ENCODE peak calls at places on chromosomes 2 and 18, in four cellular contexts. G, H, P and C are unnamed samples. For H3K4me1, the result is how much of the 10 kb centered on the place peaks cover.

GRCh38 chr2:7766302-7766701 is 849.1 kb downstream of the RNF144A start:
- DNase-seq in G (no peak), H (no peak), P (no peak), C (no peak)

GRCh38 chr18:48003426-48004349 is 73.2 kb upstream of the SMAD2 start:
- DNase-seq in P (no peak), H (peak), G (no peak), C (no peak)

GRCh38 chr2:175404839-175405238 is 223.3 kb upstream of the ATP5MC3 start:
- DNase-seq in P (no peak), G (no peak), H (no peak), C (no peak)

GRCh38 chr18:9335255-9336045 is 877 bp downstream of the TWSG1 start:
- DNase-seq in G (no peak), H (no peak), P (no peak), C (no peak)

GRCh38 chr2:28949617-28950305 is 31.3 kb upstream of the TOGARAM2 start:
- DNase-seq in P (no peak), H (no peak), G (no peak), C (no peak)

GRCh38 chr2:9694661-9695060 is 63.9 kb upstream of the YWHAQ start:
- DNase-seq in G (no peak), P (no peak), H (no peak), C (no peak)

GRCh38 chr2:74739129-74739528 is 85.1 kb downstream of the SEMA4F start:
- DNase-seq in H (no peak), P (no peak), G (no peak), C (no peak)

GRCh38 chr2:118431586-118431985 is 343.3 kb downstream of the INSIG2 start:
- DNase-seq in G (no peak), P (no peak), H (no peak), C (no peak)

GRCh38 chr18:61766266-61766884 is 126.4 kb downstream of the RNF152 start:
- DNase-seq in H (no peak), P (no peak), G (no peak), C (no peak)

GRCh38 chr2:120237491-120237902 is 14.3 kb upstream of the TMEM185B start:
- DNase-seq in P (peak), H (peak), G (no peak), C (no peak)

GRCh38 chr2:160871096-160871495 is 289.1 kb upstream of the TANK start:
- DNase-seq in H (no peak), P (no peak), G (peak), C (no peak)

GRCh38 chr2:236572482-236572881 is 2.9 kb downstream of the ACKR3 start:
- DNase-seq in G (peak), P (no peak), H (peak), C (no peak)

GRCh38 chr2:217102941-217103340 is 243.1 kb upstream of the TNP1 start:
- DNase-seq in H (no peak), P (no peak), G (no peak), C (no peak)

GRCh38 chr18:3510896-3511295 is 60.9 kb downstream of the TGIF1 start:
- DNase-seq in G (no peak), P (no peak), H (no peak), C (no peak)

GRCh38 chr2:96087130-96087529 is 29.2 kb downstream of the ADRA2B start:
- DNase-seq in P (no peak), G (no peak), H (no peak), C (no peak)

GRCh38 chr18:36635414-36636096 is 193.2 kb downstream of the TPGS2 start:
- DNase-seq in P (no peak), H (no peak), G (no peak), C (no peak)

GRCh38 chr2:199405241-199405640 is 52.5 kb downstream of the SATB2 start:
- DNase-seq in G (no peak), H (no peak), P (no peak), C (no peak)

GRCh38 chr2:111219734-111220505 is 99.2 kb downstream of the BCL2L11 start:
- DNase-seq in G (no peak), H (no peak), P (no peak), C (no peak)

GRCh38 chr2:138086556-138086955 is 122.3 kb downstream of the HNMT start:
- DNase-seq in P (no peak), H (no peak), G (no peak), C (no peak)

GRCh38 chr2:213806125-213806726 is 522.0 kb downstream of the SPAG16 start:
- DNase-seq in H (no peak), G (no peak), P (no peak), C (no peak)

GRCh38 chr2:239684271-239684670 is 283.5 kb upstream of the HDAC4 start:
- DNase-seq in H (no peak), G (no peak), P (no peak), C (no peak)

GRCh38 chr2:19312949-19313348 is 45.5 kb downstream of the OSR1 start:
- DNase-seq in P (no peak), H (no peak), G (no peak), C (no peak)

GRCh38 chr2:60706021-60706420 is 50.0 kb upstream of the PAPOLG start:
- DNase-seq in G (no peak), P (no peak), H (no peak), C (no peak)

GRCh38 chr2:233084488-233084887 is 24.3 kb downstream of the INPP5D start:
- DNase-seq in P (peak), G (peak), H (no peak), C (no peak)

GRCh38 chr2:177812713-177813396 is 259.7 kb downstream of the PDE11A start:
- DNase-seq in G (no peak), P (no peak), H (no peak), C (no peak)

GRCh38 chr18:58997811-58998337 is 133.2 kb downstream of the ZNF532 start:
- DNase-seq in P (peak), G (peak), H (no peak), C (no peak)

GRCh38 chr2:231717281-231718180 is 9.2 kb downstream of the PTMA start:
- DNase-seq in P (no peak), G (no peak), H (no peak), C (no peak)

GRCh38 chr2:27807476-27807875 is 36.0 kb downstream of the MRPL33 start:
- DNase-seq in G (no peak), H (peak), P (no peak), C (no peak)

GRCh38 chr2:224910535-224910934 is 131.7 kb downstream of the DOCK10 start:
- DNase-seq in H (no peak), G (no peak), P (no peak), C (no peak)

GRCh38 chr2:216774620-216775019 is 79.3 kb upstream of the IGFBP5 start:
- DNase-seq in H (no peak), G (peak), P (no peak), C (no peak)

GRCh38 chr2:108367776-108368175 is 10.0 kb upstream of the SULT1C4 start:
- DNase-seq in P (no peak), H (no peak), G (no peak), C (no peak)

GRCh38 chr2:104213758-104214157 is 640.2 kb upstream of the POU3F3 start:
- DNase-seq in P (no peak), G (no peak), H (no peak), C (no peak)

GRCh38 chr2:65436169-65436824 is 3.9 kb upstream of the SPRED2 start:
- DNase-seq in H (peak), G (peak), P (peak), C (peak)

GRCh38 chr2:174341995-174342571 is 7.3 kb downstream of the SP9 start:
- DNase-seq in P (no peak), H (no peak), G (no peak), C (no peak)

GRCh38 chr2:99079226-99079625 is 62.3 kb upstream of the C2orf15 start:
- DNase-seq in P (no peak), H (no peak), G (no peak), C (no peak)

GRCh38 chr2:54428401-54428800 is 27.7 kb upstream of the SPTBN1 start:
- DNase-seq in H (no peak), P (peak), G (peak), C (no peak)
- H3K27ac ChIP-seq in H (no peak), P (peak), G (peak), C (no peak)

GRCh38 chr2:47076126-47076506 is 79.0 kb downstream of the STPG4 start:
- DNase-seq in G (no peak), P (no peak), H (no peak), C (no peak)
- H3K4me1 ChIP-seq in G (under half), P (half or more), H (under half), C (under half)

GRCh38 chr2:128594273-128594910 is 275.7 kb upstream of the HS6ST1 start:
- DNase-seq in H (no peak), P (no peak), G (no peak), C (no peak)
- H3K4me3 ChIP-seq in H (no peak), P (no peak), G (no peak), C (no peak)

GRCh38 chr2:101872480-101872879 is 119.3 kb upstream of the IL1R2 start:
- DNase-seq in P (no peak), H (no peak), G (no peak), C (no peak)
- H3K27ac ChIP-seq in P (no peak), H (no peak), G (no peak), C (no peak)

DNA sequence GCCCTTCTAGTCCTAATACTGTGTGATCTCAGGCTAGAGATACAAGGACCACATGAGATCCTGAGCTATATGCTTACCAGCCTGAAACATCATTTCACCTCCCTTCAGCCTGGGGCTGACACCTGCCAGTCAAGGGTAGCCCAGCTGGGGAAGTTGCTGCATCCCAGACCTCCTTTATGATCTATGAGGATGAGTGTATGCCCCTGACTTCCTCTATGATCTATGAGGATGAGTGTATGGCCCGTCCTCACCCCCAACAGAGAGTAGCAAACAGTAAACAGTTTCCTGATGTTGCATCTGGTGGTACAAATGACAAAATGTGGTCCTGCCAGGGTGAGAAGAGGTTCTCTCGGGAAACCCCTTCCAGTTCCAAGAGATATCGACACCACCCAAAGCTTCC is 8.9 kb upstream of the OTOF start:
- DNase-seq in H (no peak), G (no peak), P (no peak), C (no peak)
- H3K4me1 ChIP-seq in H (under half), G (under half), P (under half), C (under half)

DNA sequence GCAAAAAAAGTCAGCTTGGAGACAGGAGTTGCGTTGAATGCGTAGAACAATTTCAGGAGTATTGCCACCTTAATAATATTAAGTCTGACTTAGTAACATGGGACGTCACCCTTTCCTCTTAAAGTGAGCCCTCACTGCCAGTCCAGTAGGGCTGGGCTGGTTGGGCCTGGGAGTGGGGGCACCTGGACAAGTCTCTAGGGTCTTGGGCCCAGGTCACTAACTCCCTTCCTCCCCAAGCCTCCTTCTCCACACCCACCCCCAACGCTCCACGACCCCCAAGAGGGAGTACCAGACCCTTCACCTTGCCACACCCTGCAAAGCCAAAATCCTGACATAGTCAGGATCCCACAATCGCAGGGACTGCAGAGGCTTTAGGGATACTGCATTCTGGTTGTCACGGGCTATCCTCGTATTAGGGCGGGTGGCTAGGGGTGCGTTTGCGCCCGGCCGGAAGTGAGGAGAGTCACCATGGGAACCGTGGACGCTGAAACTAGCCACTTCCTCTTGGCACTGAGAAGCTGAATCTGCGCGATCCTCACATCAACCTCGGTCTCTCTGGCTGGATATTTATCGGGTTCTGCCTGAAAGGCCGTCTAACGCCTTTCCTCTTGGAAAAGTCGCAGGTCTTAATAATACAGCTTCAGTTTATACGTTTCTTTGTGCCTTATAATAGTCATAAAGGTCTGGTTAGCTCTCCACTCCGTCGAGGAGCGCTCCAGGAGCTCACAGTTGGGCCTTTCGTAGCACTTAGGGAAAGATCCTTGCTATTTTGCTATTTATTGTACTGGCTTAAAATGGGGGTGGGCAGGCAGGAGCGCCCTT is 10.3 kb upstream of the CXXC1 start:
- DNase-seq in P (peak), H (peak), G (peak), C (no peak)
- H3K4me3 ChIP-seq in P (peak), H (peak), G (peak), C (peak)